ENCODE peak calls at places on chromosome 12, in five cellular contexts. N, M, S, O and L are unnamed samples.

GRCh38 chr12:64625243-64626077 is 15.2 kb downstream of the RASSF3 start:
- DNase-seq in N (no peak), M (peak; percentile 48), S (peak; percentile 74), O (no peak), L (peak; percentile 41)

GRCh38 chr12:82687020-82687951 is 580 bp downstream of the TMTC2 start:
- DNase-seq in N (peak; percentile 46), M (peak; percentile 18), S (peak; percentile 23), O (peak; percentile 87), L (peak; percentile 61)

GRCh38 chr12:114405449-114406271 is at the start of gene TBX5:
- DNase-seq in N (no peak), M (no peak), S (no peak), O (no peak), L (no peak)

GRCh38 chr12:2258035-2258434 is 205.2 kb downstream of the CACNA1C start:
- DNase-seq in N (no peak), M (no peak), S (no peak), O (no peak), L (no peak)

GRCh38 chr12:12428047-12428446 is 71.2 kb downstream of the BORCS5 start:
- DNase-seq in N (no peak), M (no peak), S (no peak), O (no peak), L (no peak)

GRCh38 chr12:83514372-83514771 is 827.7 kb downstream of the TMTC2 start:
- DNase-seq in N (no peak), M (no peak), S (no peak), O (no peak), L (no peak)

GRCh38 chr12:12726543-12727093 is 9.4 kb downstream of the CDKN1B start:
- DNase-seq in N (no peak), M (peak; percentile 73), S (no peak), O (no peak), L (no peak)

GRCh38 chr12:65977384-65977783 is 153.1 kb downstream of the HMGA2 start:
- DNase-seq in N (no peak), M (no peak), S (no peak), O (no peak), L (no peak)

GRCh38 chr12:95102916-95103671 is 29.7 kb upstream of the NR2C1 start:
- DNase-seq in N (no peak), M (no peak), S (no peak), O (no peak), L (no peak)

GRCh38 chr12:68237523-68238070 is 12.0 kb upstream of the IL26 start:
- DNase-seq in N (no peak), M (no peak), S (no peak), O (no peak), L (no peak)

GRCh38 chr12:67413577-67413976 is 144.4 kb downstream of the CAND1 start:
- DNase-seq in N (no peak), M (no peak), S (no peak), O (no peak), L (no peak)

GRCh38 chr12:19064713-19065112 is 64.8 kb upstream of the PLEKHA5 start:
- DNase-seq in N (no peak), M (no peak), S (no peak), O (no peak), L (no peak)

GRCh38 chr12:122318607-122319311 is 52.5 kb upstream of the VPS33A start:
- DNase-seq in N (no peak), M (peak; percentile 11), S (no peak), O (no peak), L (no peak)

GRCh38 chr12:63862187-63863107 is 17.9 kb downstream of the SRGAP1 start:
- DNase-seq in N (no peak), M (no peak), S (no peak), O (no peak), L (peak; percentile 86)

GRCh38 chr12:64175254-64175945 is 46.7 kb downstream of the KICS2 start:
- DNase-seq in N (no peak), M (peak; percentile 3), S (no peak), O (no peak), L (no peak)

GRCh38 chr12:62205348-62205747 is 54.9 kb upstream of the USP15 start:
- DNase-seq in N (no peak), M (no peak), S (no peak), O (no peak), L (no peak)

GRCh38 chr12:100427078-100427477 is 46.6 kb upstream of the NR1H4 start:
- DNase-seq in N (no peak), M (no peak), S (no peak), O (no peak), L (no peak)

GRCh38 chr12:10771132-10771733 is 31.2 kb downstream of the TAS2R7 start:
- DNase-seq in N (no peak), M (peak; percentile 62), S (no peak), O (no peak), L (no peak)

GRCh38 chr12:54300732-54301427 is at the start of gene NFE2:
- DNase-seq in N (no peak), M (peak; percentile 90), S (peak; percentile 31), O (peak; percentile 92), L (peak; percentile 77)

GRCh38 chr12:52359511-52360103 is 7.7 kb downstream of the KRT85 start:
- DNase-seq in N (no peak), M (no peak), S (no peak), O (peak; percentile 54), L (no peak)

GRCh38 chr12:27667540-27667939 is 28.7 kb upstream of the REP15 start:
- DNase-seq in N (no peak), M (no peak), S (no peak), O (peak; percentile 54), L (no peak)

GRCh38 chr12:59646636-59647035 is 50.8 kb downstream of the SLC16A7 start:
- DNase-seq in N (no peak), M (no peak), S (no peak), O (no peak), L (no peak)

GRCh38 chr12:79373896-79374499 is 316.8 kb downstream of the PAWR start:
- DNase-seq in N (peak; percentile 40), M (peak; percentile 13), S (no peak), O (no peak), L (peak; percentile 15)

GRCh38 chr12:132575661-132576060 is 34.7 kb downstream of the LRCOL1 start:
- DNase-seq in N (no peak), M (no peak), S (no peak), O (no peak), L (no peak)

GRCh38 chr12:43835656-43836454 is at the start of gene TMEM117:
- DNase-seq in N (peak; percentile 83), M (peak; percentile 83), S (peak; percentile 66), O (peak; percentile 95), L (peak; percentile 85)
- TF ChIP-seq POLR2A in N (no peak), M (peak; percentile 54), S (no peak), O (no peak), L (no peak)

DNA sequence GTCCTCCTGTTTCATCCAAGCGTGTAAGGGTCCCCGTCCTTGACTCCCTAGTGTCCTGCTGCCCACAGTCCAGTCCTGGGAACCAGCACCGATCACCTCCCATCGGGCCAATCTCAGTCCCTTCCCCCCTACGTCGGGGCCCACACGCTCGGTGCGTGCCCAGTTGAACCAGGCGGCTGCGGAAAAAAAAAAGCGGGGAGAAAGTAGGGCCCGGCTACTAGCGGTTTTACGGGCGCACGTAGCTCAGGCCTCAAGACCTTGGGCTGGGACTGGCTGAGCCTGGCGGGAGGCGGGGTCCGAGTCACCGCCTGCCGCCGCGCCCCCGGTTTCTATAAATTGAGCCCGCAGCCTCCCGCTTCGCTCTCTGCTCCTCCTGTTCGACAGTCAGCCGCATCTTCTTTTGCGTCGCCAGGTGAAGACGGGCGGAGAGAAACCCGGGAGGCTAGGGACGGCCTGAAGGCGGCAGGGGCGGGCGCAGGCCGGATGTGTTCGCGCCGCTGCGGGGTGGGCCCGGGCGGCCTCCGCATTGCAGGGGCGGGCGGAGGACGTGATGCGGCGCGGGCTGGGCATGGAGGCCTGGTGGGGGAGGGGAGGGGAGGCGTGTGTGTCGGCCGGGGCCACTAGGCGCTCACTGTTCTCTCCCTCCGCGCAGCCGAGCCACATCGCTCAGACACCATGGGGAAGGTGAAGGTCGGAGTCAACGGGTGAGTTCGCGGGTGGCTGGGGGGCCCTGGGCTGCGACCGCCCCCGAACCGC is at the start of gene GAPDH:
- DNase-seq in N (peak; percentile 94), M (peak; percentile 95), S (peak; percentile 91), O (peak; percentile 97), L (peak; percentile 94)
- TF ChIP-seq POLR2A in N (peak; percentile 97), M (peak; percentile 92), S (peak; percentile 35), O (peak; percentile 51), L (peak; percentile 83)

GRCh38 chr12:56190695-56191155 is 1.4 kb upstream of the SMARCC2 start:
- DNase-seq in N (no peak), M (no peak), S (no peak), O (no peak), L (no peak)

GRCh38 chr12:56189918-56190694 is 823 bp upstream of the SMARCC2 start:
- DNase-seq in N (peak; percentile 94), M (peak; percentile 93), S (peak; percentile 92), O (peak; percentile 90), L (peak; percentile 88)

GRCh38 chr12:56188786-56189335 is 422 bp downstream of the SMARCC2 start:
- DNase-seq in N (peak; percentile 81), M (no peak), S (no peak), O (peak; percentile 87), L (no peak)

GRCh38 chr12:56188116-56188785 is 1.0 kb downstream of the SMARCC2 start:
- DNase-seq in N (no peak), M (peak; percentile 55), S (no peak), O (no peak), L (no peak)

DNA sequence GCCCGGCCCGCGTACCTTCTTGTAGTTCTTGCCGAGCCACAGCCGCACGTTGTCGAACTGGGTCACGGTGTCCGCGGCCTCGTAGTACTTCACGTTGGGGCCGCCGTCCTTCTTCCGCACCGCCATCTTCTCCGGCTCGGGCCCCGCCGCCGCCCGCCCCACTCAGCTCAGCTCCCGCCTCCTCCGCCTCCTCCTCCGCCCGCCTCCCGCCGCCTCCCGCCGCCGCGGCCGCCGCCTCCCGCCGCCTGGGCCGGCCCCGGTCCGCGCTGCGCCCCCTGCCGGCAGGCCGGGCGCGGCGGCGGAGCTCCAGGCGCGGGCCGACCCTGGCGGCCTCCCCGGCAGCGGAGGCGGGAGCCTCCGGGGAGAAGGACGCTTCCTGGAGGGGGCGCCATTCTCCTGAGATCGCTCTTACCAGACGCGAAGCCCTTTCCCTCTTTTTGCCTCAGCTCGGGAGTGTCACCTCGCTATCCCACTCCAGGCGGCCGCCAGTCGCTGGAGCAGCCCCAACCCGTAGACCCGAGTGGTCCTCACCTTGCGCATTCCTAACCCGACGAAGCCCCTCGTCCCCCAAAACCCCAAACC is at the start of gene SMARCC2:
- DNase-seq in N (peak; percentile 89), M (peak; percentile 96), S (peak; percentile 91), O (peak; percentile 97), L (peak; percentile 88)
- TF ChIP-seq POLR2A in N (peak; percentile 49), M (no peak), S (peak; percentile 40), O (no peak), L (peak; percentile 55)

DNA sequence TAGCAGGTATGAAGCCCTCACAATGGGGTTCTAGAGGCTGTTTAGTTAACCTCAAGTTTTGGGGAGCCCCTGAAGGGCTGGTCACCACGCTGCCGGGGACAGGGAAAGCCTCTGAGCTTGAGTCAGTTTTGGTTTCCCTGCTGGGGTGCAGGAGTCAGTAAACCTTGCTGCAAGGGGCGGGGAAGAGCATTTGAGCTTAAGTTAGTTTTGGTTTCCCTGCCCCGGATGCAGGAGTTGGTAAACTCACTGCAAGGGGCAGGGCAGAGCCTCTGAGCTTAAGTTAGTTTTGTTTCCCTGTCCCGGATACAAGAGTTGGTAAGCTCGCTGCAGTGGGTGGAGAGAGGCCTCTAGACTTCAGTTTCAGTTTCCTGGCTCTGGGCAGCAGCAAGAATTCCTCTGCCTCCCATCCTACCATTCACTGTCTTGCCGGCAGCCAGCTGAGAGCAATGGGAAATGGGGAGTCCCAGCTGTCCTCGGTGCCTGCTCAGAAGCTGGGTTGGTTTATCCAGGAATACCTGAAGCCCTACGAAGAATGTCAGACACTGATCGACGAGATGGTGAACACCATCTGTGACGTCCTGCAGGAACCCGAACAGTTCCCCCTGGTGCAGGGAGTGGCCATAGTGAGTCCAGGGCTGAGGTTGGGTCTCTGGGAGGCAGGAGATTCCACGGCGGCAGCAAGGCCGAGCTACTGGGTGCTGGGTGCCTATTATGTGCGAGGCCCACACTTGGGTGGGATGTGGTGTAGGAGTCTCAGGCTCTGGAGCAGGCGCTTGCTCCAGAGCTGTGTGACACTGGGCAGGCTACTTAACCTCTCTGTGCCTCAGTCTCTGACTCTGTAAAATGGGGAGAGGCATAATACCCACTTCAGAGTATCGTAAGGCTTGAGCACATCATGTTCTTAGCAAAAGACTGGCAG is at the start of gene OAS2:
- DNase-seq in N (peak; percentile 44), M (no peak), S (peak; percentile 47), O (peak; percentile 91), L (peak; percentile 55)
- TF ChIP-seq POLR2A in N (no peak), M (no peak), S (peak; percentile 20), O (peak; percentile 31), L (peak; percentile 23)